ENCODE peak calls at places on chromosomes 3 and 15, in ten cellular contexts. P is upper lobe of left lung, V is tibial nerve, G is uterus, J is H1, S is stomach, B is GM12878, W is Peyer's patch, A is IMR-90, K is heart left ventricle. Z is an unnamed sample.

GRCh38 chr3:70982274-70982673 is 601.3 kb downstream of the FOXP1 start:
- DNase-seq in P (no peak), V (no peak), G (no peak), J (no peak), S (no peak), B (no peak), W (no peak), A (no peak), K (no peak), Z (no peak)

GRCh38 chr3:48434591-48435222 is 4.8 kb upstream of the PLXNB1 start:
- DNase-seq in P (no peak), V (no peak), G (peak), J (no peak), S (no peak), B (no peak), W (peak), A (no peak), K (no peak), Z (no peak)

GRCh38 chr3:62554264-62554799 is 181.0 kb upstream of the FEZF2 start:
- DNase-seq in P (no peak), V (no peak), G (no peak), J (no peak), S (no peak), B (no peak), W (no peak), A (no peak), K (no peak), Z (no peak)

GRCh38 chr3:128597900-128598299 is 52.7 kb downstream of the RPN1 start:
- DNase-seq in P (no peak), V (no peak), G (no peak), J (no peak), S (no peak), B (no peak), W (no peak), A (peak), K (no peak), Z (no peak)

GRCh38 chr15:57565326-57565725 is 26.4 kb upstream of the MYZAP start:
- DNase-seq in P (no peak), V (no peak), G (no peak), J (no peak), S (no peak), B (no peak), W (peak), A (peak), K (no peak), Z (no peak)

GRCh38 chr15:55715355-55716076 is 27.4 kb downstream of the PRTG start:
- DNase-seq in P (no peak), V (no peak), G (no peak), J (no peak), S (no peak), B (no peak), W (no peak), A (no peak), K (no peak), Z (no peak)

GRCh38 chr3:52046186-52046913 is 10.0 kb downstream of the DUSP7 start:
- DNase-seq in P (no peak), V (no peak), G (peak), J (no peak), S (no peak), B (no peak), W (no peak), A (peak), K (no peak), Z (no peak)

GRCh38 chr3:171446801-171447578 is 13.2 kb downstream of the TNIK start:
- DNase-seq in P (peak), V (no peak), G (no peak), J (no peak), S (no peak), B (no peak), W (peak), A (peak), K (no peak), Z (no peak)

GRCh38 chr3:150227839-150228238 is 180.3 kb upstream of the TSC22D2 start:
- DNase-seq in P (no peak), V (peak), G (no peak), J (peak), S (peak), B (no peak), W (peak), A (peak), K (peak), Z (no peak)

GRCh38 chr3:161770532-161771386 is 274.2 kb downstream of the OTOL1 start:
- DNase-seq in P (no peak), V (no peak), G (no peak), J (no peak), S (no peak), B (peak), W (no peak), A (no peak), K (no peak), Z (no peak)

GRCh38 chr3:113436794-113437193 is 4.5 kb downstream of the CFAP44 start:
- DNase-seq in P (no peak), V (no peak), G (no peak), J (no peak), S (no peak), B (no peak), W (peak), A (peak), K (no peak), Z (no peak)

GRCh38 chr3:30124435-30125390 is 481.7 kb upstream of the TGFBR2 start:
- DNase-seq in P (no peak), V (no peak), G (no peak), J (no peak), S (no peak), B (no peak), W (no peak), A (peak), K (peak), Z (no peak)

GRCh38 chr15:83288381-83288801 is 3.9 kb upstream of the BNC1 start:
- DNase-seq in P (peak), V (no peak), G (no peak), J (no peak), S (no peak), B (no peak), W (no peak), A (no peak), K (no peak), Z (no peak)

GRCh38 chr3:164451083-164451910 is 627.0 kb downstream of the SI start:
- DNase-seq in P (no peak), V (peak), G (peak), J (peak), S (no peak), B (no peak), W (no peak), A (no peak), K (peak), Z (no peak)

GRCh38 chr15:39227001-39227400 is 353.9 kb upstream of the THBS1 start:
- DNase-seq in P (no peak), V (no peak), G (no peak), J (no peak), S (no peak), B (no peak), W (no peak), A (no peak), K (no peak), Z (no peak)

GRCh38 chr3:184198509-184198908 is 12.5 kb downstream of the ABCF3 start:
- DNase-seq in P (no peak), V (no peak), G (no peak), J (no peak), S (no peak), B (no peak), W (no peak), A (no peak), K (no peak), Z (no peak)

GRCh38 chr15:78308422-78309021 is 9.1 kb upstream of the SKIC8 start:
- DNase-seq in P (peak), V (peak), G (no peak), J (peak), S (peak), B (no peak), W (peak), A (peak), K (peak), Z (no peak)

GRCh38 chr3:14583543-14584091 is 43.5 kb upstream of the GRIP2 start:
- DNase-seq in P (no peak), V (no peak), G (no peak), J (no peak), S (no peak), B (no peak), W (no peak), A (no peak), K (no peak), Z (no peak)

GRCh38 chr3:48141225-48142137 is 46.7 kb downstream of the CDC25A start:
- DNase-seq in P (no peak), V (no peak), G (no peak), J (no peak), S (no peak), B (no peak), W (no peak), A (no peak), K (no peak), Z (no peak)

GRCh38 chr15:87033056-87033455 is 953.4 kb downstream of the AGBL1 start:
- DNase-seq in P (no peak), V (no peak), G (no peak), J (no peak), S (no peak), B (no peak), W (no peak), A (no peak), K (no peak), Z (no peak)

GRCh38 chr3:134666885-134667284 is 16.1 kb upstream of the KY start:
- DNase-seq in P (no peak), V (no peak), G (no peak), J (no peak), S (no peak), B (no peak), W (no peak), A (no peak), K (no peak), Z (no peak)

GRCh38 chr3:171896341-171896740 is 53.2 kb downstream of the TMEM212 start:
- DNase-seq in P (no peak), V (no peak), G (no peak), J (no peak), S (no peak), B (no peak), W (no peak), A (no peak), K (no peak), Z (no peak)

GRCh38 chr15:89827821-89828220 is 13.2 kb upstream of the ANPEP start:
- DNase-seq in P (no peak), V (no peak), G (no peak), J (no peak), S (peak), B (no peak), W (no peak), A (no peak), K (no peak), Z (no peak)

GRCh38 chr3:106305127-106305526 is 436.3 kb upstream of the CBLB start:
- DNase-seq in P (no peak), V (no peak), G (no peak), J (no peak), S (no peak), B (no peak), W (no peak), A (peak), K (no peak), Z (no peak)

GRCh38 chr3:97720417-97720816 is 44.1 kb upstream of the ARL6 start:
- DNase-seq in P (no peak), V (no peak), G (no peak), J (no peak), S (no peak), B (no peak), W (no peak), A (no peak), K (no peak), Z (no peak)

GRCh38 chr15:75861750-75862402 is 18.6 kb downstream of the UBE2Q2 start:
- DNase-seq in P (no peak), V (no peak), G (no peak), J (no peak), S (no peak), B (no peak), W (no peak), A (peak), K (no peak), Z (no peak)

GRCh38 chr3:140403559-140403958 is 274.3 kb upstream of the TRIM42 start:
- DNase-seq in P (no peak), V (no peak), G (no peak), J (no peak), S (no peak), B (no peak), W (no peak), A (no peak), K (no peak), Z (no peak)

GRCh38 chr3:136929984-136930671 is 27.7 kb upstream of the IL20RB start:
- DNase-seq in P (no peak), V (peak), G (peak), J (no peak), S (no peak), B (no peak), W (peak), A (peak), K (peak), Z (no peak)

GRCh38 chr15:70234256-70234965 is 136.7 kb upstream of the TLE3 start:
- DNase-seq in P (no peak), V (no peak), G (no peak), J (no peak), S (no peak), B (no peak), W (no peak), A (peak), K (no peak), Z (no peak)

GRCh38 chr3:55408193-55408826 is 78.8 kb downstream of the WNT5A start:
- DNase-seq in P (no peak), V (no peak), G (no peak), J (no peak), S (no peak), B (no peak), W (no peak), A (peak), K (no peak), Z (no peak)

GRCh38 chr3:71585126-71585525 is 1.6 kb upstream of the FOXP1 start:
- DNase-seq in P (no peak), V (peak), G (no peak), J (no peak), S (no peak), B (no peak), W (no peak), A (no peak), K (no peak), Z (no peak)

GRCh38 chr3:187522293-187522692 is 147.9 kb downstream of the SST start:
- DNase-seq in P (no peak), V (no peak), G (no peak), J (no peak), S (no peak), B (no peak), W (no peak), A (no peak), K (no peak), Z (no peak)

GRCh38 chr15:49313650-49314049 is 109.4 kb upstream of the FGF7 start:
- DNase-seq in P (no peak), V (no peak), G (no peak), J (no peak), S (no peak), B (no peak), W (no peak), A (peak), K (no peak), Z (no peak)

GRCh38 chr15:99719096-99719541 is 14.1 kb downstream of the LYSMD4 start:
- DNase-seq in P (no peak), V (no peak), G (no peak), J (no peak), S (no peak), B (peak), W (no peak), A (peak), K (no peak), Z (no peak)

GRCh38 chr3:136690611-136691010 is 61.6 kb downstream of the STAG1 start:
- DNase-seq in P (no peak), V (no peak), G (no peak), J (no peak), S (no peak), B (no peak), W (no peak), A (no peak), K (no peak), Z (no peak)

GRCh38 chr3:10419637-10420232 is 85.7 kb downstream of the ATP2B2 start:
- DNase-seq in P (no peak), V (no peak), G (no peak), J (no peak), S (no peak), B (no peak), W (peak), A (peak), K (no peak), Z (no peak)

GRCh38 chr3:190854062-190854461 is 8.4 kb downstream of the GMNC start:
- DNase-seq in P (no peak), V (no peak), G (no peak), J (no peak), S (no peak), B (no peak), W (no peak), A (no peak), K (no peak), Z (no peak)

GRCh38 chr3:190853464-190853863 is 9.0 kb downstream of the GMNC start:
- DNase-seq in P (no peak), V (no peak), G (no peak), J (no peak), S (no peak), B (no peak), W (no peak), A (no peak), K (no peak), Z (no peak)

GRCh38 chr3:190849607-190850006 is 12.9 kb downstream of the GMNC start:
- DNase-seq in P (no peak), V (no peak), G (no peak), J (no peak), S (no peak), B (no peak), W (no peak), A (no peak), K (no peak), Z (no peak)

GRCh38 chr3:190860531-190860930 is 2.0 kb downstream of the GMNC start:
- DNase-seq in P (no peak), V (no peak), G (no peak), J (no peak), S (no peak), B (no peak), W (no peak), A (no peak), K (no peak), Z (no peak)

GRCh38 chr3:190855151-190855550 is 7.3 kb downstream of the GMNC start:
- DNase-seq in P (no peak), V (no peak), G (no peak), J (no peak), S (no peak), B (no peak), W (no peak), A (no peak), K (no peak), Z (no peak)
- TF ChIP-seq CTCF in P (no peak), V (no peak), G (no peak), J (no peak), S (no peak), B (no peak), W (no peak), A (no peak), K (no peak), Z (no peak)

GRCh38 chr3:6781103-6781502 is 79.8 kb upstream of the GRM7 start:
- DNase-seq in P (no peak), V (no peak), G (no peak), J (no peak), S (no peak), B (no peak), W (no peak), A (no peak), K (no peak), Z (no peak)
- TF ChIP-seq POLR2A in P (no peak), V (no peak), G (no peak), J (no peak), S (no peak), B (no peak), W (no peak), A (no peak), K (no peak), Z (no peak)

DNA sequence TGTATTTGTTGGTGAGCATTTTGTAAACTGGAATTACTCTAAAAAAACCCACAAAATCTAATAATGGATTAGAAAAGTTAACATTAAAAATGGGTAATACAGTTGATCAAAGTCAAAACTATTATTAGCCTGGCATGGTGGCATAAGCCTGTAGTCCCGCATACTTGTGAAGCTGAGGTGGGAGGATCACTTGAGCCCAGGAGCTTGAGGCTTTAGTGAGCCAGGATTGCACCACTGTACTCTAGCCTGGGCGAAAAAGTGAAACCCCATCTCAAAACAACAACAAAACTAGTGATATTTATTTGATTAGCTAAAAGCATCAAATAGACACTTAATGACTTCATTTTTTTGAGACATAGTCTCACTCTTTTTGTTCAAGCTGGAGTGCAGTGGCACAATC is 3.6 kb downstream of the SNX1 start:
- DNase-seq in P (no peak), V (no peak), G (no peak), J (no peak), S (no peak), B (no peak), W (no peak), A (no peak), K (no peak), Z (no peak)
- TF ChIP-seq CTCF in P (no peak), V (no peak), G (no peak), J (no peak), S (no peak), B (no peak), W (no peak), A (no peak), K (no peak), Z (no peak)

GRCh38 chr3:120173056-120173675 is 78.9 kb upstream of the GSK3B start:
- DNase-seq in P (no peak), V (no peak), G (no peak), J (no peak), S (no peak), B (no peak), W (no peak), A (peak), K (no peak), Z (peak)

GRCh38 chr3:120174811-120175210 is 80.6 kb upstream of the GSK3B start:
- DNase-seq in P (no peak), V (no peak), G (no peak), J (no peak), S (no peak), B (no peak), W (no peak), A (no peak), K (no peak), Z (peak)

GRCh38 chr3:120180731-120181412 is 86.6 kb upstream of the GSK3B start:
- DNase-seq in P (no peak), V (no peak), G (no peak), J (no peak), S (no peak), B (no peak), W (no peak), A (no peak), K (no peak), Z (no peak)

GRCh38 chr3:120177907-120178306 is 83.7 kb upstream of the GSK3B start:
- DNase-seq in P (no peak), V (no peak), G (no peak), J (no peak), S (no peak), B (no peak), W (no peak), A (no peak), K (no peak), Z (peak)

GRCh38 chr3:120177151-120177550 is 82.9 kb upstream of the GSK3B start:
- DNase-seq in P (no peak), V (peak), G (no peak), J (peak), S (no peak), B (no peak), W (no peak), A (peak), K (peak), Z (peak)
- TF ChIP-seq POLR2A in P (no peak), V (no peak), G (no peak), J (no peak), S (no peak), B (no peak), W (no peak), A (no peak), K (no peak), Z (no peak)

GRCh38 chr3:107687182-107687581 is 164.4 kb downstream of the BBX start:
- DNase-seq in P (no peak), V (no peak), G (no peak), J (no peak), S (no peak), B (no peak), W (no peak), A (no peak), K (no peak), Z (no peak)
- TF ChIP-seq CTCF in P (no peak), V (no peak), G (no peak), J (no peak), S (no peak), B (no peak), W (no peak), A (no peak), K (no peak), Z (no peak)